ENCODE peak calls at places on chromosomes 4 and X, in eight cellular contexts. T, E, L, M, D, K, C and F are unnamed samples.
A peak's percentile ranks its signal among the peaks of the same experiment; 100 is the strongest.

GRCh38 chrX:34275710-34276109 is 143.6 kb upstream of the FAM47A start:
- DNase-seq in M (no peak), L (no peak), K (no peak), D (no peak), E (no peak), T (no peak), C (no peak), F (no peak)

GRCh38 chrX:9147631-9148189 is 113.8 kb upstream of the FAM9B start:
- DNase-seq in E (no peak), M (no peak), L (no peak), T (no peak), D (no peak), C (no peak), K (no peak), F (no peak)

GRCh38 chr4:182738283-182739047 is 178.7 kb downstream of the DCTD start:
- DNase-seq in E (no peak), C (no peak), M (peak; percentile 35), L (peak; percentile 15), T (peak; percentile 57), D (peak; percentile 9), K (no peak), F (peak; percentile 11)

GRCh38 chr4:127631420-127631819 is 1.3 kb upstream of the INTU start:
- DNase-seq in C (no peak), L (peak; percentile 37), E (no peak), K (no peak), D (peak; percentile 59), M (peak; percentile 43), T (peak; percentile 56), F (no peak)

GRCh38 chr4:41245983-41246382 is 10.7 kb upstream of the UCHL1 start:
- DNase-seq in K (no peak), L (no peak), C (no peak), T (no peak), M (no peak), E (no peak), D (no peak), F (no peak)

GRCh38 chrX:31981546-31982062 is 909.8 kb upstream of the FTHL17 start:
- DNase-seq in E (no peak), D (no peak), M (no peak), C (no peak), K (no peak), T (no peak), L (no peak), F (no peak)

GRCh38 chrX:17295788-17296187 is 79.2 kb upstream of the NHS start:
- DNase-seq in M (no peak), K (no peak), L (no peak), C (no peak), D (no peak), T (no peak), E (no peak), F (no peak)

GRCh38 chr4:56655627-56656345 is 25.3 kb downstream of the HOPX start:
- DNase-seq in C (no peak), E (no peak), D (no peak), L (no peak), T (no peak), M (no peak), K (no peak), F (no peak)

GRCh38 chr4:67581208-67581857 is 22.8 kb downstream of the STAP1 start:
- DNase-seq in L (no peak), E (no peak), M (no peak), D (no peak), K (no peak), T (no peak), C (no peak), F (no peak)

GRCh38 chrX:154469114-154469513 is 10.0 kb downstream of the LAGE3 start:
- DNase-seq in L (no peak), C (no peak), T (no peak), E (no peak), M (no peak), D (no peak), K (no peak), F (no peak)

GRCh38 chrX:109274806-109275205 is 207.1 kb downstream of the GUCY2F start:
- DNase-seq in E (no peak), M (no peak), T (no peak), D (no peak), C (no peak), L (no peak), K (no peak), F (no peak)

GRCh38 chrX:139889760-139890159 is 43.1 kb downstream of the ATP11C start:
- DNase-seq in T (peak; percentile 31), C (no peak), E (no peak), L (peak; percentile 18), K (no peak), M (peak; percentile 33), D (peak; percentile 35), F (peak; percentile 29)

GRCh38 chrX:103215768-103216085 is 819 bp downstream of the BEX4 start:
- DNase-seq in C (no peak), M (no peak), T (no peak), L (peak; percentile 4), D (no peak), K (no peak), E (no peak), F (no peak)

GRCh38 chrX:130714135-130714534 is 188.9 kb downstream of the ENOX2 start:
- DNase-seq in D (peak; percentile 40), E (no peak), K (no peak), M (no peak), C (no peak), L (no peak), T (no peak), F (no peak)

GRCh38 chr4:71288875-71289274 is 49.9 kb upstream of the SLC4A4 start:
- DNase-seq in L (no peak), T (no peak), D (peak; percentile 25), M (no peak), E (no peak), K (no peak), C (no peak), F (no peak)

GRCh38 chr4:99506781-99507180 is 4.0 kb upstream of the C4orf17 start:
- DNase-seq in L (no peak), C (no peak), T (no peak), M (peak; percentile 5), K (no peak), D (peak; percentile 4), E (no peak), F (peak; percentile 16)

GRCh38 chr4:109408711-109409110 is 24.9 kb upstream of the SEC24B start:
- DNase-seq in T (no peak), M (no peak), C (no peak), D (no peak), E (no peak), L (no peak), K (no peak), F (no peak)

GRCh38 chr4:78040431-78040830 is 16.7 kb upstream of the FRAS1 start:
- DNase-seq in E (no peak), D (no peak), M (no peak), L (no peak), K (no peak), C (no peak), T (no peak), F (peak; percentile 64)

GRCh38 chr4:2058264-2059033 is 678 bp upstream of the NAT8L start:
- DNase-seq in C (peak; percentile 42), D (no peak), T (no peak), E (no peak), M (no peak), L (no peak), K (no peak), F (no peak)

GRCh38 chrX:19513383-19513782 is 1.9 kb downstream of the MAP3K15 start:
- DNase-seq in C (peak; percentile 45), T (peak; percentile 4), E (no peak), L (peak; percentile 20), D (peak; percentile 11), M (no peak), K (no peak), F (no peak)

GRCh38 chrX:70066646-70067045 is 4.4 kb downstream of the OTUD6A start:
- DNase-seq in T (no peak), K (no peak), L (no peak), D (no peak), E (no peak), M (no peak), C (no peak), F (no peak)

GRCh38 chrX:149916745-149917392 is 12.5 kb upstream of the HSFX4 start:
- DNase-seq in T (peak; percentile 1), K (no peak), M (no peak), L (no peak), E (no peak), D (no peak), C (no peak), F (no peak)

GRCh38 chr4:139660518-139661149 is 5.0 kb upstream of the MGST2 start:
- DNase-seq in T (no peak), D (no peak), C (no peak), E (no peak), K (no peak), L (no peak), M (no peak), F (peak; percentile 64)

GRCh38 chr4:54234497-54235205 is 5.6 kb downstream of the PDGFRA start:
- DNase-seq in M (no peak), E (no peak), C (no peak), L (no peak), D (no peak), T (no peak), K (no peak), F (peak; percentile 39)
- H3K4me3 ChIP-seq in M (peak overlapping the region; percentile 95), E (no peak overlapping the region), C (peak overlapping the region; percentile 59), L (peak overlapping the region; percentile 97), D (peak overlapping the region; percentile 67), T (peak overlapping the region; percentile 89), K (peak overlapping the region; percentile 80), F (peak overlapping the region; percentile 98)

DNA sequence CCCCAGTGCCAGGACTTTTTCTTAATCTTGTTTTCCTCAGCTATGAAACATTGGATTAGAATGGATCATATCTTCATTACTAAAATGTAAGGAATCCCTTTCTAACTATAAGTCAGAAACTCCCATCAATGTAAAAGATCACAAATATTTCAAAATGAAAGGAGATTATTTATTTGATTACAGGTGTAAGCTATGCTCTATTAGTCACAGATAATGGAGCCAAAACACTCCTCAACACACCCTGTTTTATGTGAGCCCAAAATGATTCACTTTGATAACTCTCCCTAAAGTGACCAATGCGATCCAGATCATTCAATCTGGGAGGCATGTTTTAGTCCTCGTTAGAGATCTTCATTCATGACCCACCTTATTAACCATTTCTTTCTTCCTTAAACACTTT is 566.7 kb upstream of the TENM3 start:
- DNase-seq in K (no peak), T (no peak), L (no peak), M (no peak), D (no peak), E (no peak), C (no peak), F (no peak)
- TF ChIP-seq CTCF in K (no peak), T (no peak), L (no peak), M (no peak), D (no peak), E (no peak), C (no peak), F (no peak)

DNA sequence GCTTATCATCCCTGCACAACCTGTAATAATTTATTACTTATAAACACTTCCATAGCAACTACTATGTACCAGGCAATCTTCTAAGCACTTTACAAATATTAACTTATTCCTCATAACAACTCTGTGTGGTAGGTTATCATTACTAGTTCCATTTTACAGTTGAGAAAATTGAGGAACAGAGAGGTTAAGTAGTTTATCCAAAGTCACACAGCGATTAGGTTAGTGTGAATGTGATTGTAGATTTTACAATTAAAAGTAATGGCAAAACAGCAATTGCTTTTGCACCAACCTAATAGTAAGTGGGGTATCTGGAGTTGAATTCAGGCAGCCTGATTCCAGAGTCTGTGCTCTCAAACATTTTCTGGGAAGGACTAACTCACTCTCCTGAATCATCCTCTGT is 348.9 kb downstream of the NKX6-1 start:
- DNase-seq in D (no peak), C (no peak), M (no peak), T (no peak), E (no peak), K (no peak), L (no peak), F (no peak)
- H3K4me3 ChIP-seq in D (no peak overlapping the region), C (no peak overlapping the region), M (no peak overlapping the region), T (no peak overlapping the region), E (no peak overlapping the region), K (no peak overlapping the region), L (no peak overlapping the region), F (no peak overlapping the region)

GRCh38 chr4:152468408-152468807 is 67.5 kb downstream of the FBXW7 start:
- DNase-seq in K (no peak), M (no peak), T (no peak), C (no peak), L (no peak), E (no peak), D (no peak), F (peak; percentile 24)
- TF ChIP-seq CTCF in K (no peak), M (no peak), T (no peak), C (no peak), L (no peak), E (no peak), D (no peak), F (no peak)